ENCODE peak calls at places on chromosome 4, in seven cellular contexts. One of them, this sample, is unnamed.

GRCh38 chr4:21512351-21512750 is 436.2 kb downstream of the KCNIP4 start:
- DNase-seq in neuronal stem cell: peak
- DNase-seq in mesenchymal stem cell: peak
- DNase-seq in H9: no peak
- DNase-seq in IMR-90: peak
- DNase-seq in H1: no peak
- DNase-seq in trophoblast cell: peak
- DNase-seq in this sample: peak

GRCh38 chr4:173666-174314 is 49.5 kb downstream of the ZNF718 start:
- DNase-seq in neuronal stem cell: no peak
- DNase-seq in mesenchymal stem cell: no peak
- DNase-seq in H9: no peak
- DNase-seq in IMR-90: no peak
- DNase-seq in H1: no peak
- DNase-seq in trophoblast cell: peak
- DNase-seq in this sample: peak

GRCh38 chr4:88672987-88673386 is 24.6 kb downstream of the NAP1L5 start:
- DNase-seq in neuronal stem cell: no peak
- DNase-seq in mesenchymal stem cell: peak
- DNase-seq in H9: peak
- DNase-seq in IMR-90: peak
- DNase-seq in H1: peak
- DNase-seq in trophoblast cell: peak
- DNase-seq in this sample: peak

GRCh38 chr4:183097251-183098079 is 1.6 kb upstream of the WWC2 start:
- DNase-seq in neuronal stem cell: peak
- DNase-seq in mesenchymal stem cell: peak
- DNase-seq in H9: peak
- DNase-seq in IMR-90: no peak
- DNase-seq in H1: peak
- DNase-seq in trophoblast cell: no peak
- DNase-seq in this sample: peak

GRCh38 chr4:70623301-70623700 is 5.2 kb upstream of the ENAM start:
- DNase-seq in neuronal stem cell: no peak
- DNase-seq in mesenchymal stem cell: no peak
- DNase-seq in H9: no peak
- DNase-seq in IMR-90: no peak
- DNase-seq in H1: no peak
- DNase-seq in trophoblast cell: no peak
- DNase-seq in this sample: no peak

GRCh38 chr4:82561745-82562552 is at the start of gene TMEM150C:
- DNase-seq in neuronal stem cell: peak
- DNase-seq in mesenchymal stem cell: peak
- DNase-seq in H9: peak
- DNase-seq in IMR-90: no peak
- DNase-seq in H1: peak
- DNase-seq in trophoblast cell: peak
- DNase-seq in this sample: peak

GRCh38 chr4:17624821-17625220 is 10.4 kb downstream of the MED28 start:
- DNase-seq in neuronal stem cell: no peak
- DNase-seq in mesenchymal stem cell: no peak
- DNase-seq in H9: no peak
- DNase-seq in IMR-90: no peak
- DNase-seq in H1: no peak
- DNase-seq in trophoblast cell: no peak
- DNase-seq in this sample: no peak

GRCh38 chr4:118099106-118099505 is 64.8 kb downstream of the NDST3 start:
- DNase-seq in neuronal stem cell: no peak
- DNase-seq in mesenchymal stem cell: no peak
- DNase-seq in H9: no peak
- DNase-seq in IMR-90: no peak
- DNase-seq in H1: no peak
- DNase-seq in trophoblast cell: peak
- DNase-seq in this sample: no peak

GRCh38 chr4:152424980-152425379 is 110.9 kb downstream of the FBXW7 start:
- DNase-seq in neuronal stem cell: no peak
- DNase-seq in mesenchymal stem cell: no peak
- DNase-seq in H9: no peak
- DNase-seq in IMR-90: no peak
- DNase-seq in H1: no peak
- DNase-seq in trophoblast cell: no peak
- DNase-seq in this sample: no peak

GRCh38 chr4:1296324-1297022 is 6.8 kb downstream of the MAEA start:
- DNase-seq in neuronal stem cell: no peak
- DNase-seq in mesenchymal stem cell: no peak
- DNase-seq in H9: no peak
- DNase-seq in IMR-90: no peak
- DNase-seq in H1: no peak
- DNase-seq in trophoblast cell: no peak
- DNase-seq in this sample: no peak

GRCh38 chr4:1297456-1298325 is 8.0 kb downstream of the MAEA start:
- DNase-seq in neuronal stem cell: no peak
- DNase-seq in mesenchymal stem cell: no peak
- DNase-seq in H9: no peak
- DNase-seq in IMR-90: no peak
- DNase-seq in H1: no peak
- DNase-seq in trophoblast cell: no peak
- DNase-seq in this sample: peak

GRCh38 chr4:1299301-1299860 is 9.7 kb downstream of the MAEA start:
- DNase-seq in neuronal stem cell: no peak
- DNase-seq in mesenchymal stem cell: no peak
- DNase-seq in H9: no peak
- DNase-seq in IMR-90: no peak
- DNase-seq in H1: no peak
- DNase-seq in trophoblast cell: no peak
- DNase-seq in this sample: no peak

GRCh38 chr4:1297023-1297395 is 7.3 kb downstream of the MAEA start:
- DNase-seq in neuronal stem cell: no peak
- DNase-seq in mesenchymal stem cell: no peak
- DNase-seq in H9: no peak
- DNase-seq in IMR-90: no peak
- DNase-seq in H1: no peak
- DNase-seq in trophoblast cell: no peak
- DNase-seq in this sample: no peak

DNA sequence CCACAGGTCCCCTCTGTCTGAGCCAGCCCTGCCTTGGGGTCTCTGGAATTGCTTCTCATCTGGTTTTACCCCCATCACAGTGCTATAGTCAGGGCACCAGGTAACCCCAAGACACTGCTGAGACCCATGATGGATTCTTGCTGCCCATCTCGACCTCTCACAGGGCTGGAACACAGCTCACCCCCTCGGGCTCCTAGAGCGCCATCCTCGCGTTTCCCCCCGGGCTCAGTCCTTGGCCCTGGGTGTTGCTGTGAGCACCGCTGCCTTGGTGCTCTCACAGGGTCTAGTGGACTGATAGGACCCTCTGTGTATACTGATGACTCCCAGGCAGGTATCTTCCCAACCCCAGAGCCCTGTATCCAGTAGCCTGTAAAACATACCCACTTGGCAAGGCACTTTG is 8.8 kb downstream of the MAEA start:
- DNase-seq in neuronal stem cell: no peak
- DNase-seq in mesenchymal stem cell: no peak
- DNase-seq in H9: no peak
- DNase-seq in IMR-90: no peak
- DNase-seq in H1: no peak
- DNase-seq in trophoblast cell: no peak
- DNase-seq in this sample: no peak
- H4K8ac ChIP-seq in neuronal stem cell: no peak
- H4K8ac ChIP-seq in mesenchymal stem cell: no peak
- H4K8ac ChIP-seq in H9: no peak
- H4K8ac ChIP-seq in IMR-90: no peak
- H4K8ac ChIP-seq in H1: peak
- H4K8ac ChIP-seq in trophoblast cell: no peak
- H4K8ac ChIP-seq in this sample: no peak

GRCh38 chr4:180455226-180455625 is 1788.0 kb upstream of the TENM3 start:
- DNase-seq in neuronal stem cell: no peak
- DNase-seq in mesenchymal stem cell: no peak
- DNase-seq in H9: no peak
- DNase-seq in IMR-90: no peak
- DNase-seq in H1: no peak
- DNase-seq in trophoblast cell: peak
- DNase-seq in this sample: peak
- H4K8ac ChIP-seq in neuronal stem cell: no peak
- H4K8ac ChIP-seq in mesenchymal stem cell: no peak
- H4K8ac ChIP-seq in H9: no peak
- H4K8ac ChIP-seq in IMR-90: no peak
- H4K8ac ChIP-seq in H1: no peak
- H4K8ac ChIP-seq in trophoblast cell: no peak
- H4K8ac ChIP-seq in this sample: no peak

GRCh38 chr4:13859423-13859822 is 231.9 kb upstream of the BOD1L1 start:
- DNase-seq in neuronal stem cell: no peak
- DNase-seq in mesenchymal stem cell: no peak
- DNase-seq in H9: no peak
- DNase-seq in IMR-90: no peak
- DNase-seq in H1: no peak
- DNase-seq in trophoblast cell: no peak
- DNase-seq in this sample: no peak

GRCh38 chr4:13856387-13856786 is 228.9 kb upstream of the BOD1L1 start:
- DNase-seq in neuronal stem cell: no peak
- DNase-seq in mesenchymal stem cell: no peak
- DNase-seq in H9: no peak
- DNase-seq in IMR-90: no peak
- DNase-seq in H1: no peak
- DNase-seq in trophoblast cell: no peak
- DNase-seq in this sample: no peak

GRCh38 chr4:13857800-13858199 is 230.3 kb upstream of the BOD1L1 start:
- DNase-seq in neuronal stem cell: no peak
- DNase-seq in mesenchymal stem cell: no peak
- DNase-seq in H9: no peak
- DNase-seq in IMR-90: no peak
- DNase-seq in H1: no peak
- DNase-seq in trophoblast cell: no peak
- DNase-seq in this sample: no peak

GRCh38 chr4:13857397-13857796 is 229.9 kb upstream of the BOD1L1 start:
- DNase-seq in neuronal stem cell: no peak
- DNase-seq in mesenchymal stem cell: no peak
- DNase-seq in H9: no peak
- DNase-seq in IMR-90: no peak
- DNase-seq in H1: no peak
- DNase-seq in trophoblast cell: no peak
- DNase-seq in this sample: no peak

GRCh38 chr4:13860126-13860525 is 232.6 kb upstream of the BOD1L1 start:
- DNase-seq in neuronal stem cell: peak
- DNase-seq in mesenchymal stem cell: no peak
- DNase-seq in H9: no peak
- DNase-seq in IMR-90: no peak
- DNase-seq in H1: no peak
- DNase-seq in trophoblast cell: no peak
- DNase-seq in this sample: peak
- H4K8ac ChIP-seq in neuronal stem cell: no peak
- H4K8ac ChIP-seq in mesenchymal stem cell: no peak
- H4K8ac ChIP-seq in H9: no peak
- H4K8ac ChIP-seq in IMR-90: no peak
- H4K8ac ChIP-seq in H1: no peak
- H4K8ac ChIP-seq in trophoblast cell: no peak
- H4K8ac ChIP-seq in this sample: no peak

GRCh38 chr4:43410636-43411035 is 518.1 kb downstream of the GRXCR1 start:
- DNase-seq in neuronal stem cell: no peak
- DNase-seq in mesenchymal stem cell: no peak
- DNase-seq in H9: no peak
- DNase-seq in IMR-90: no peak
- DNase-seq in H1: no peak
- DNase-seq in trophoblast cell: no peak
- DNase-seq in this sample: no peak
- H4K8ac ChIP-seq in neuronal stem cell: no peak
- H4K8ac ChIP-seq in mesenchymal stem cell: no peak
- H4K8ac ChIP-seq in H9: no peak
- H4K8ac ChIP-seq in IMR-90: no peak
- H4K8ac ChIP-seq in H1: no peak
- H4K8ac ChIP-seq in trophoblast cell: no peak
- H4K8ac ChIP-seq in this sample: no peak

GRCh38 chr4:13921805-13922204 is 294.3 kb upstream of the BOD1L1 start:
- DNase-seq in neuronal stem cell: no peak
- DNase-seq in mesenchymal stem cell: peak
- DNase-seq in H9: no peak
- DNase-seq in IMR-90: peak
- DNase-seq in H1: no peak
- DNase-seq in trophoblast cell: no peak
- DNase-seq in this sample: no peak
- H4K8ac ChIP-seq in neuronal stem cell: no peak
- H4K8ac ChIP-seq in mesenchymal stem cell: no peak
- H4K8ac ChIP-seq in H9: no peak
- H4K8ac ChIP-seq in IMR-90: peak
- H4K8ac ChIP-seq in H1: no peak
- H4K8ac ChIP-seq in trophoblast cell: no peak
- H4K8ac ChIP-seq in this sample: no peak

GRCh38 chr4:109009909-109010308 is 247.1 kb upstream of the ETNPPL start:
- DNase-seq in neuronal stem cell: no peak
- DNase-seq in mesenchymal stem cell: peak
- DNase-seq in H9: no peak
- DNase-seq in IMR-90: peak
- DNase-seq in H1: no peak
- DNase-seq in trophoblast cell: no peak
- DNase-seq in this sample: no peak

GRCh38 chr4:109004431-109004830 is 241.6 kb upstream of the ETNPPL start:
- DNase-seq in neuronal stem cell: no peak
- DNase-seq in mesenchymal stem cell: no peak
- DNase-seq in H9: no peak
- DNase-seq in IMR-90: no peak
- DNase-seq in H1: no peak
- DNase-seq in trophoblast cell: no peak
- DNase-seq in this sample: no peak

GRCh38 chr4:109007976-109008375 is 245.1 kb upstream of the ETNPPL start:
- DNase-seq in neuronal stem cell: no peak
- DNase-seq in mesenchymal stem cell: no peak
- DNase-seq in H9: peak
- DNase-seq in IMR-90: no peak
- DNase-seq in H1: no peak
- DNase-seq in trophoblast cell: no peak
- DNase-seq in this sample: peak

GRCh38 chr4:109010534-109010933 is 247.7 kb upstream of the ETNPPL start:
- DNase-seq in neuronal stem cell: no peak
- DNase-seq in mesenchymal stem cell: no peak
- DNase-seq in H9: no peak
- DNase-seq in IMR-90: peak
- DNase-seq in H1: no peak
- DNase-seq in trophoblast cell: no peak
- DNase-seq in this sample: no peak

GRCh38 chr4:109005523-109005922 is 242.7 kb upstream of the ETNPPL start:
- DNase-seq in neuronal stem cell: no peak
- DNase-seq in mesenchymal stem cell: peak
- DNase-seq in H9: no peak
- DNase-seq in IMR-90: peak
- DNase-seq in H1: no peak
- DNase-seq in trophoblast cell: peak
- DNase-seq in this sample: no peak
- H4K8ac ChIP-seq in neuronal stem cell: no peak
- H4K8ac ChIP-seq in mesenchymal stem cell: no peak
- H4K8ac ChIP-seq in H9: no peak
- H4K8ac ChIP-seq in IMR-90: no peak
- H4K8ac ChIP-seq in H1: no peak
- H4K8ac ChIP-seq in trophoblast cell: no peak
- H4K8ac ChIP-seq in this sample: no peak